ENCODE peak calls at places on chromosomes 6 and 20, in four cellular contexts. Y is heart left ventricle, E is HepG2, A is psoas muscle. O is an unnamed sample.

GRCh38 chr6:1525364-1526038 is 84.2 kb upstream of the FOXC1 start:
- DNase-seq in A (no peak), E (no peak), Y (no peak), O (no peak)

GRCh38 chr6:111862314-111862713 is 10.9 kb downstream of the FYN start:
- DNase-seq in Y (no peak), E (no peak), A (no peak), O (no peak)

GRCh38 chr20:17168026-17168612 is 58.7 kb upstream of the PCSK2 start:
- DNase-seq in Y (no peak), A (no peak), E (no peak), O (no peak)

GRCh38 chr6:89117285-89118108 is at the start of gene SRSF12:
- DNase-seq in Y (peak; percentile 20), E (no peak), A (peak; percentile 40), O (no peak)

GRCh38 chr6:11974089-11974488 is 38.0 kb upstream of the HIVEP1 start:
- DNase-seq in A (no peak), E (no peak), Y (no peak), O (no peak)

GRCh38 chr6:56509031-56509430 is 133.7 kb downstream of the DST start:
- DNase-seq in Y (no peak), A (no peak), E (no peak), O (no peak)

GRCh38 chr6:47414517-47415167 is 62.9 kb upstream of the CD2AP start:
- DNase-seq in Y (no peak), E (peak; percentile 33), A (no peak), O (peak; percentile 24)

GRCh38 chr20:45968801-45969711 is 2.9 kb downstream of the ZNF335 start:
- DNase-seq in Y (no peak), A (no peak), E (no peak), O (peak; percentile 71)

GRCh38 chr6:3397229-3398164 is 59.4 kb downstream of the SLC22A23 start:
- DNase-seq in A (no peak), Y (no peak), E (no peak), O (no peak)

GRCh38 chr20:5127859-5128409 is 1.1 kb downstream of the CDS2 start:
- DNase-seq in Y (peak; percentile 27), A (no peak), E (no peak), O (no peak)

GRCh38 chr6:149451361-149452061 is 33.3 kb downstream of the ZC3H12D start:
- DNase-seq in A (peak; percentile 37), Y (no peak), E (no peak), O (no peak)

GRCh38 chr20:61953037-61953788 is 112.5 kb downstream of the TAF4 start:
- DNase-seq in Y (peak; percentile 6), A (no peak), E (no peak), O (no peak)

GRCh38 chr20:34536798-34537394 is 20.7 kb downstream of the DYNLRB1 start:
- DNase-seq in E (peak; percentile 41), Y (peak; percentile 67), A (peak; percentile 44), O (peak; percentile 21)

GRCh38 chr6:44131880-44132279 is 4.5 kb downstream of the TMEM63B start:
- DNase-seq in A (no peak), E (no peak), Y (no peak), O (no peak)

GRCh38 chr20:62327726-62328495 is 25.1 kb downstream of the ADRM1 start:
- DNase-seq in A (peak; percentile 13), Y (no peak), E (no peak), O (no peak)

GRCh38 chr6:151412905-151413304 is 21.5 kb upstream of the ZBTB2 start:
- DNase-seq in E (no peak), Y (no peak), A (no peak), O (no peak)

GRCh38 chr20:18288748-18289705 is 700 bp downstream of the ZNF133 start:
- DNase-seq in A (peak; percentile 12), Y (peak; percentile 10), E (peak; percentile 42), O (peak; percentile 17)

GRCh38 chr20:19683822-19684221 is 74.2 kb upstream of the RIN2 start:
- DNase-seq in Y (no peak), E (no peak), A (no peak), O (no peak)

GRCh38 chr20:46715292-46715756 is 5.9 kb downstream of the SLC2A10 start:
- DNase-seq in E (no peak), Y (no peak), A (peak; percentile 57), O (no peak)

GRCh38 chr6:131231103-131231502 is 95.8 kb downstream of the AKAP7 start:
- DNase-seq in Y (no peak), E (no peak), A (no peak), O (no peak)

GRCh38 chr6:121597654-121598053 is 162.2 kb downstream of the GJA1 start:
- DNase-seq in E (no peak), A (no peak), Y (no peak), O (peak; percentile 19)

GRCh38 chr20:24981750-24982149 is 10.8 kb downstream of the APMAP start:
- DNase-seq in E (no peak), Y (no peak), A (peak; percentile 39), O (no peak)

GRCh38 chr6:156068870-156069269 is 613.2 kb upstream of the NOX3 start:
- DNase-seq in A (no peak), E (no peak), Y (no peak), O (no peak)

GRCh38 chr6:22717906-22718305 is 148.5 kb downstream of the HDGFL1 start:
- DNase-seq in A (peak; percentile 38), E (no peak), Y (no peak), O (no peak)

GRCh38 chr20:12700701-12701100 is 308.1 kb upstream of the SPTLC3 start:
- DNase-seq in A (no peak), E (no peak), Y (no peak), O (no peak)

GRCh38 chr20:45945678-45946148 is 11.2 kb downstream of the PCIF1 start:
- DNase-seq in Y (no peak), E (no peak), A (no peak), O (peak; percentile 76)

GRCh38 chr20:58870293-58871014 is 17.9 kb downstream of the GNAS start:
- DNase-seq in Y (peak; percentile 67), A (peak; percentile 56), E (peak; percentile 70), O (peak; percentile 49)

GRCh38 chr6:43980004-43980795 is 147.1 kb downstream of the MRPL14 start:
- DNase-seq in A (no peak), E (no peak), Y (no peak), O (no peak)

GRCh38 chr20:16554766-16555543 is 18.3 kb downstream of the KIF16B start:
- DNase-seq in Y (no peak), E (no peak), A (no peak), O (no peak)

GRCh38 chr6:79224005-79224404 is 10.5 kb downstream of the HMGN3 start:
- DNase-seq in E (peak; percentile 52), Y (no peak), A (no peak), O (no peak)

GRCh38 chr6:98641929-98642328 is 192.4 kb upstream of the POU3F2 start:
- DNase-seq in Y (no peak), E (peak; percentile 77), A (no peak), O (no peak)

GRCh38 chr20:41161886-41162285 is 24.5 kb downstream of the PLCG1 start:
- DNase-seq in A (no peak), Y (no peak), E (no peak), O (no peak)

GRCh38 chr20:16434087-16434664 is 139.1 kb downstream of the KIF16B start:
- DNase-seq in E (peak; percentile 75), Y (peak; percentile 15), A (peak; percentile 24), O (peak; percentile 46)

GRCh38 chr6:7484666-7485065 is 56.8 kb upstream of the DSP start:
- DNase-seq in A (no peak), E (no peak), Y (no peak), O (no peak)

GRCh38 chr6:26031151-26031594 is 56.1 kb upstream of the HFE start:
- DNase-seq in A (no peak), Y (no peak), E (no peak), O (no peak)

GRCh38 chr6:26029570-26029856 is 57.7 kb upstream of the HFE start:
- DNase-seq in E (no peak), Y (no peak), A (no peak), O (no peak)

GRCh38 chr6:26028753-26029569 is 58.3 kb upstream of the HFE start:
- DNase-seq in E (no peak), Y (no peak), A (no peak), O (no peak)

GRCh38 chr6:26030716-26031115 is 56.5 kb upstream of the HFE start:
- DNase-seq in A (no peak), Y (no peak), E (no peak), O (no peak)

DNA sequence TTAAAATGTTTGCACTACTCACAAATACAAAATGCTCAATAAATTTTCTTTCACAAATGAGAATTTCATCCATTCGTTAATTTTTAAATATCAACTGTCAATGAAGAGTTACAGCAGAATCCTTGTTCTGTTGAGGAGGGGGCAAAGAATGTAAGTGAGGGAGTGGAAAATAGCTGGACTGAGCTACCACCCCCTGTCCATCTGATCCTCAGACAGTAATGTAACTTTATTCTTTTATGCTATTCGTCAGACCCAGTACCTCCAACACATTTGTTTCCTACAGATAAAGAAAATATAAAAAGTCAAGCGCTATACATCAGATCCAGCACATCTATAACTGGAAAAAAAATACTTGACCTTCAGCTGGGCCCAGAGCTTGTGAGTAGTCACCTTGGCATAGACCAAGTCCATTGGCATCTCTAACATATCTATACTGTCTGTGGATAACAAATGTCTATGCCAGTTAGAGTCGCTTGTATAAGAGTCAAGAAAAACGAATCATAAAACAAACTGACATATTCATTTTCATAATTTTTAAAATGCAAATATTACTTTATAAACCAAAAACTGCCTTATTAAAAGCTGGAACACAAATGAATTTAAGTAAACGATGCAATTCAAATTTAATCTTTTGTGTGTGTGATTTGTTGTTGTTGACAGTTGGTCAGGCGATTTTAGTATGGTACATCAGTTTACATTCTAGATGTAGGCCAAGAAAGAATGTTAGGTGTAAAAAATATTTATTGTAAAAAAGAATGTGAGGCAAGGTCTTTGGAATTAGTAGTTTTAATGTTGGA is 57.2 kb upstream of the HFE start:
- DNase-seq in Y (no peak), E (no peak), A (no peak), O (no peak)
- H3K4me3 ChIP-seq in Y (no peak overlapping the region), E (no peak overlapping the region), A (no peak overlapping the region), O (no peak overlapping the region)

GRCh38 chr6:45433533-45434400 is 56.0 kb upstream of the SUPT3H start:
- DNase-seq in E (no peak), Y (no peak), A (no peak), O (no peak)
- H3K4me3 ChIP-seq in E (no peak overlapping the region), Y (no peak overlapping the region), A (no peak overlapping the region), O (no peak overlapping the region)

DNA sequence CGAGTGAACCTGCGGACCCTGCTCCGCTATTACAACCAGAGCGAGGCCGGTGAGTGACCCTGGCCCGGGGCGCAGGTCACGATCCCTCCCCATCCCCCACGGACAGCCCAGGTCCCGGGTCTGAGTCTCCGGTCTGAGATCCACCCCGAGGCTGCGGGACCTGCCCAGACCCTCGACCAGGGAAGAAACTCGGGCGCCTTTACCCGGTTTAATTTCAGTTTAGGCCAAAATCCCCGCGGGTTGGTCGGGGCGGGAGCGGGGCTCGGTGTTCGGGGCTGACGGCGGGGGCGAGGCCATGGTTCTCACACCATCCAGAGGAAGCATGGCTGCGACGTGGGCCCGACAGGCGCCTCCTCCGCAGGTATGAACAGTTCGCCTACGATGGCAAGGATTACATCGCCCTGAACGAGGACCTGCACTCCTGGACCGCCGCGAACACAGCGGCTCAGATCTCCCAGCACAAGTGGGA is 46.9 kb upstream of the TRIM26 start:
- DNase-seq in Y (peak; percentile 8), A (no peak), E (no peak), O (no peak)
- H3K4me3 ChIP-seq in Y (peak overlapping the region; percentile 87), A (peak overlapping the region; percentile 96), E (peak overlapping the region; percentile 82), O (peak overlapping the region; percentile 72)

GRCh38 chr6:27158316-27158643 is 89.2 kb upstream of the PRSS16 start:
- DNase-seq in A (no peak), E (no peak), Y (no peak), O (no peak)
- H3K4me3 ChIP-seq in A (no peak overlapping the region), E (no peak overlapping the region), Y (no peak overlapping the region), O (no peak overlapping the region)